ENCODE peak calls at places on chromosomes 12 and 14, in eight cellular contexts. Q is OCI-M1; D is NCI-H2029 treated with DMSO at 0.1 percent for 48 hours; K is anterior cingulate cortex; R is ACHN; N is hippocampal formation; S is stimulated activated CD8-positive, alpha-beta memory T cell treated with anti-CD3 and anti-CD28 coated beads, Interleukin-2, amount 100 ng/mL, for 1 hour; V is CD8-positive, alpha-beta memory T cell. L is an unnamed sample.

GRCh38 chr12:73210574-73211204 is 938.5 kb downstream of the TRHDE start:
- DNase-seq in Q (no peak), D (no peak), K (no peak), R (no peak), N (no peak), S (no peak), V (no peak), L (no peak)

GRCh38 chr12:1517007-1517406 is 77.4 kb downstream of the FBXL14 start:
- DNase-seq in Q (peak), D (peak), K (no peak), R (no peak), N (no peak), S (no peak), V (no peak), L (no peak)

GRCh38 chr12:107405436-107405835 is 280.2 kb upstream of the PWP1 start:
- DNase-seq in Q (no peak), D (no peak), K (peak), R (no peak), N (peak), S (no peak), V (no peak), L (no peak)

GRCh38 chr12:48121522-48121921 is 2.4 kb downstream of the PFKM start:
- DNase-seq in Q (no peak), D (no peak), K (no peak), R (no peak), N (no peak), S (no peak), V (no peak), L (no peak)

GRCh38 chr12:76520348-76520747 is 39.2 kb downstream of the OSBPL8 start:
- DNase-seq in Q (no peak), D (no peak), K (no peak), R (no peak), N (no peak), S (no peak), V (no peak), L (no peak)

GRCh38 chr12:110619534-110619953 is 5.6 kb downstream of the TCTN1 start:
- DNase-seq in Q (peak), D (no peak), K (no peak), R (no peak), N (no peak), S (no peak), V (no peak), L (peak)

GRCh38 chr14:101183376-101184103 is 280.0 kb upstream of the RTL1 start:
- DNase-seq in Q (no peak), D (no peak), K (no peak), R (no peak), N (no peak), S (no peak), V (no peak), L (no peak)

GRCh38 chr12:5742264-5742663 is 202.8 kb downstream of the ANO2 start:
- DNase-seq in Q (no peak), D (no peak), K (no peak), R (no peak), N (no peak), S (no peak), V (no peak), L (no peak)

GRCh38 chr14:88392609-88393008 is 7.2 kb downstream of the SPATA7 start:
- DNase-seq in Q (no peak), D (no peak), K (no peak), R (no peak), N (no peak), S (no peak), V (no peak), L (no peak)

GRCh38 chr14:54610051-54610977 is 43.4 kb downstream of the SAMD4A start:
- DNase-seq in Q (no peak), D (no peak), K (no peak), R (peak), N (peak), S (no peak), V (no peak), L (no peak)

GRCh38 chr14:89418976-89419375 is 1.9 kb upstream of the FOXN3 start:
- DNase-seq in Q (no peak), D (no peak), K (no peak), R (no peak), N (no peak), S (no peak), V (no peak), L (no peak)

GRCh38 chr12:64915242-64915641 is 90.8 kb downstream of the TBC1D30 start:
- DNase-seq in Q (no peak), D (no peak), K (no peak), R (no peak), N (no peak), S (no peak), V (no peak), L (no peak)

GRCh38 chr12:65051196-65051595 is 69.9 kb downstream of the WIF1 start:
- DNase-seq in Q (no peak), D (no peak), K (no peak), R (no peak), N (no peak), S (no peak), V (no peak), L (no peak)

GRCh38 chr12:10553148-10553547 is 47.5 kb downstream of the EIF2S3B start:
- DNase-seq in Q (peak), D (no peak), K (no peak), R (no peak), N (no peak), S (no peak), V (no peak), L (no peak)

GRCh38 chr14:28772613-28773012 is 6.0 kb downstream of the FOXG1 start:
- DNase-seq in Q (no peak), D (peak), K (no peak), R (no peak), N (no peak), S (no peak), V (no peak), L (no peak)

GRCh38 chr14:83777516-83777915 is 1752.4 kb upstream of the FLRT2 start:
- DNase-seq in Q (no peak), D (no peak), K (no peak), R (no peak), N (no peak), S (no peak), V (no peak), L (no peak)

GRCh38 chr12:56271031-56271430 is 4.3 kb downstream of the COQ10A start:
- DNase-seq in Q (peak), D (no peak), K (no peak), R (peak), N (no peak), S (no peak), V (no peak), L (peak)

GRCh38 chr12:108526482-108527234 is 11.6 kb downstream of the FICD start:
- DNase-seq in Q (no peak), D (no peak), K (no peak), R (peak), N (no peak), S (no peak), V (no peak), L (no peak)

GRCh38 chr12:88922816-88923215 is 342.5 kb upstream of the KITLG start:
- DNase-seq in Q (no peak), D (no peak), K (no peak), R (no peak), N (no peak), S (no peak), V (no peak), L (no peak)

GRCh38 chr12:93247313-93248057 is 130.2 kb upstream of the NUDT4 start:
- DNase-seq in Q (peak), D (no peak), K (peak), R (no peak), N (no peak), S (no peak), V (no peak), L (no peak)

GRCh38 chr12:104682790-104683279 is 226.1 kb downstream of the CHST11 start:
- DNase-seq in Q (no peak), D (no peak), K (no peak), R (no peak), N (no peak), S (peak), V (peak), L (peak)

GRCh38 chr12:41585784-41586183 is 397.7 kb downstream of the PDZRN4 start:
- DNase-seq in Q (no peak), D (no peak), K (no peak), R (no peak), N (no peak), S (no peak), V (no peak), L (no peak)

GRCh38 chr12:32454075-32454474 is 54.7 kb downstream of the FGD4 start:
- DNase-seq in Q (no peak), D (no peak), K (no peak), R (peak), N (no peak), S (no peak), V (no peak), L (no peak)

GRCh38 chr12:75781532-75782046 is 250.0 kb downstream of the PHLDA1 start:
- DNase-seq in Q (peak), D (no peak), K (no peak), R (no peak), N (no peak), S (no peak), V (no peak), L (no peak)

GRCh38 chr12:2035421-2036080 is 17.2 kb upstream of the CACNA1C start:
- DNase-seq in Q (peak), D (no peak), K (no peak), R (no peak), N (no peak), S (no peak), V (no peak), L (no peak)

GRCh38 chr14:90305176-90305601 is 26.6 kb downstream of the NRDE2 start:
- DNase-seq in Q (no peak), D (no peak), K (no peak), R (no peak), N (no peak), S (no peak), V (no peak), L (no peak)

GRCh38 chr12:114671664-114672476 is 12.1 kb downstream of the TBX3 start:
- DNase-seq in Q (no peak), D (no peak), K (no peak), R (no peak), N (no peak), S (no peak), V (no peak), L (no peak)

GRCh38 chr14:50335989-50336391 is 23.9 kb downstream of the DMAC2L start:
- DNase-seq in Q (no peak), D (no peak), K (peak), R (no peak), N (peak), S (no peak), V (no peak), L (no peak)

GRCh38 chr12:91922139-91922538 is 223.5 kb downstream of the BTG1 start:
- DNase-seq in Q (no peak), D (no peak), K (no peak), R (no peak), N (no peak), S (no peak), V (no peak), L (no peak)

GRCh38 chr14:24013654-24014514 is 25.2 kb downstream of the DHRS4L2 start:
- DNase-seq in Q (peak), D (peak), K (peak), R (peak), N (no peak), S (no peak), V (peak), L (peak)

GRCh38 chr12:2345902-2346301 is 293.1 kb downstream of the CACNA1C start:
- DNase-seq in Q (no peak), D (no peak), K (no peak), R (no peak), N (no peak), S (no peak), V (no peak), L (no peak)

GRCh38 chr12:2580821-2581220 is 213.9 kb upstream of the FKBP4 start:
- DNase-seq in Q (no peak), D (no peak), K (no peak), R (no peak), N (no peak), S (no peak), V (no peak), L (no peak)

GRCh38 chr12:62785941-62786559 is 148.9 kb downstream of the PPM1H start:
- DNase-seq in Q (no peak), D (peak), K (no peak), R (peak), N (no peak), S (no peak), V (no peak), L (no peak)